ENCODE peak calls at places on chromosomes 16 and 17, in nine cellular contexts. H is fibroblast of mammary gland, L is hepatic stellate cell, J is HT1080, S is GM10248, U is NAMALWA, Z is COR-L47, V is psoas muscle, O is upper lobe of right lung. T is an unnamed sample.

GRCh38 chr16:4435668-4436067 is 10.0 kb downstream of the DNAJA3 start:
- DNase-seq in Z (no peak), L (no peak), O (no peak), S (no peak), V (no peak), H (peak), U (no peak), J (no peak), T (no peak)

GRCh38 chr16:78689031-78689430 is 589.6 kb downstream of the WWOX start:
- DNase-seq in Z (no peak), U (no peak), H (peak), L (no peak), J (no peak), S (no peak), V (no peak), O (no peak), T (no peak)

GRCh38 chr17:67265620-67266019 is 20.6 kb upstream of the HELZ start:
- DNase-seq in U (no peak), O (peak), H (no peak), L (no peak), Z (no peak), V (no peak), S (no peak), J (no peak), T (no peak)

GRCh38 chr16:83887088-83887487 is 11.8 kb upstream of the MLYCD start:
- DNase-seq in S (no peak), V (no peak), Z (no peak), J (no peak), H (peak), L (no peak), O (no peak), U (peak), T (no peak)

GRCh38 chr17:38730526-38731379 is 612 bp downstream of the CISD3 start:
- DNase-seq in H (peak), O (peak), J (peak), L (peak), S (no peak), Z (peak), U (peak), V (peak), T (peak)

GRCh38 chr16:85963746-85964370 is 64.9 kb downstream of the IRF8 start:
- DNase-seq in O (peak), H (no peak), L (no peak), U (no peak), S (no peak), V (peak), J (no peak), Z (no peak), T (no peak)

GRCh38 chr16:27774779-27775178 is 224.8 kb downstream of the KATNIP start:
- DNase-seq in U (no peak), L (no peak), V (no peak), S (no peak), Z (no peak), J (no peak), O (no peak), H (no peak), T (no peak)

GRCh38 chr17:40323731-40324650 is 15.0 kb downstream of the RARA start:
- DNase-seq in H (peak), S (no peak), O (no peak), J (peak), Z (no peak), U (peak), L (no peak), V (peak), T (no peak)

GRCh38 chr16:69443809-69444611 is 19.6 kb downstream of the CYB5B start:
- DNase-seq in J (no peak), O (no peak), S (no peak), V (peak), L (peak), U (no peak), Z (no peak), H (peak), T (no peak)

GRCh38 chr17:17919169-17920107 is 52.8 kb downstream of the TOM1L2 start:
- DNase-seq in V (peak), Z (peak), S (peak), L (peak), O (peak), U (peak), H (peak), J (peak), T (peak)

GRCh38 chr17:77374170-77374936 is 233.6 kb downstream of the SEC14L1 start:
- DNase-seq in S (peak), U (peak), V (peak), J (no peak), L (peak), Z (peak), H (peak), O (peak), T (peak)

GRCh38 chr16:47732122-47732805 is 271.1 kb downstream of the PHKB start:
- DNase-seq in J (peak), Z (no peak), S (no peak), O (no peak), V (no peak), L (peak), U (no peak), H (peak), T (no peak)

GRCh38 chr17:72056727-72057290 is 64.0 kb upstream of the SOX9 start:
- DNase-seq in J (no peak), L (no peak), S (no peak), Z (no peak), U (no peak), H (no peak), V (no peak), O (no peak), T (no peak)

GRCh38 chr16:30065943-30066881 is 652 bp downstream of the ALDOA start:
- DNase-seq in Z (no peak), L (peak), S (no peak), H (peak), O (peak), V (no peak), U (no peak), J (no peak), T (no peak)

GRCh38 chr16:9138731-9139501 is 47.5 kb downstream of the HAPSTR1 start:
- DNase-seq in O (peak), S (peak), Z (peak), L (peak), V (peak), J (no peak), H (peak), U (peak), T (peak)

GRCh38 chr16:25627641-25628040 is 64.1 kb upstream of the HS3ST4 start:
- DNase-seq in L (no peak), H (no peak), Z (no peak), U (no peak), V (no peak), S (no peak), J (no peak), O (no peak), T (no peak)

GRCh38 chr17:31558748-31559646 is 167.5 kb downstream of the RAB11FIP4 start:
- DNase-seq in U (peak), L (peak), O (peak), S (peak), V (peak), Z (peak), J (peak), H (peak), T (peak)

GRCh38 chr16:47388705-47389104 is 72.2 kb downstream of the ITFG1 start:
- DNase-seq in U (no peak), J (no peak), Z (no peak), H (no peak), L (no peak), V (no peak), O (no peak), S (no peak), T (no peak)

GRCh38 chr17:41618341-41619161 is 5.8 kb downstream of the KRT17 start:
- DNase-seq in O (peak), L (no peak), Z (no peak), S (no peak), U (no peak), H (no peak), V (no peak), J (no peak), T (no peak)

GRCh38 chr17:42679001-42679491 is 2.3 kb upstream of the PLEKHH3 start:
- DNase-seq in S (peak), Z (peak), J (no peak), U (peak), L (no peak), O (peak), H (peak), V (peak), T (no peak)

GRCh38 chr16:49780436-49780835 is 75.5 kb downstream of the ZNF423 start:
- DNase-seq in Z (peak), O (no peak), J (no peak), L (no peak), S (no peak), U (no peak), H (no peak), V (no peak), T (no peak)

GRCh38 chr17:3827124-3827773 is 18.8 kb downstream of the NCBP3 start:
- DNase-seq in O (no peak), H (peak), V (no peak), L (peak), J (peak), S (peak), U (peak), Z (no peak), T (no peak)

GRCh38 chr16:3999890-4000325 is 116.3 kb downstream of the ADCY9 start:
- DNase-seq in J (no peak), H (peak), O (no peak), L (peak), Z (no peak), S (no peak), U (no peak), V (no peak), T (no peak)

GRCh38 chr17:55295411-55296170 is 30.8 kb downstream of the HLF start:
- DNase-seq in L (peak), O (no peak), U (peak), V (peak), J (peak), S (peak), Z (peak), H (peak), T (peak)